ENCODE peak calls at places on chromosomes 12 and 14, in six cellular contexts. S, E, U, X, H and K are unnamed samples.
A peak's percentile ranks its signal among the peaks of the same experiment; 100 is the strongest.

GRCh38 chr12:104276192-104277131 is 27.1 kb upstream of the EID3 start:
- DNase-seq in S (no peak), E (no peak), U (no peak), X (no peak), H (peak; percentile 95), K (peak; percentile 76)

GRCh38 chr14:74510211-74510931 is 16.8 kb downstream of the ISCA2 start:
- DNase-seq in S (no peak), E (no peak), U (peak; percentile 47), X (peak; percentile 54), H (no peak), K (no peak)

GRCh38 chr12:52210186-52210924 is 18.5 kb upstream of the KRT80 start:
- DNase-seq in S (no peak), E (no peak), U (no peak), X (peak; percentile 58), H (peak; percentile 55), K (no peak)

GRCh38 chr14:24959791-24960331 is 90.1 kb downstream of the STXBP6 start:
- DNase-seq in S (no peak), E (no peak), U (no peak), X (no peak), H (no peak), K (no peak)

GRCh38 chr14:37088816-37089215 is 83.6 kb downstream of the SLC25A21 start:
- DNase-seq in S (no peak), E (no peak), U (no peak), X (no peak), H (no peak), K (no peak)

GRCh38 chr12:116385486-116386217 is 108.2 kb upstream of the MED13L start:
- DNase-seq in S (no peak), E (no peak), U (peak; percentile 60), X (no peak), H (no peak), K (no peak)

GRCh38 chr12:9869307-9870161 is at the start of gene CLEC2B:
- DNase-seq in S (no peak), E (no peak), U (no peak), X (peak; percentile 92), H (peak; percentile 69), K (no peak)

GRCh38 chr12:127115468-127116035 is 1151.4 kb upstream of the TMEM132C start:
- DNase-seq in S (no peak), E (no peak), U (no peak), X (peak; percentile 17), H (no peak), K (no peak)

GRCh38 chr12:93760275-93760875 is 83.2 kb downstream of the CRADD start:
- DNase-seq in S (no peak), E (no peak), U (no peak), X (no peak), H (no peak), K (no peak)

GRCh38 chr14:103132381-103133212 is 9.3 kb downstream of the TNFAIP2 start:
- DNase-seq in S (no peak), E (no peak), U (no peak), X (no peak), H (no peak), K (no peak)

GRCh38 chr12:22733756-22734155 is 108.8 kb downstream of the ETNK1 start:
- DNase-seq in S (no peak), E (no peak), U (no peak), X (no peak), H (no peak), K (no peak)

GRCh38 chr12:40697566-40698257 is 5.5 kb downstream of the CNTN1 start:
- DNase-seq in S (peak; percentile 58), E (no peak), U (no peak), X (peak; percentile 92), H (peak; percentile 42), K (no peak)

GRCh38 chr12:122421815-122422737 is at the start of gene CLIP1:
- DNase-seq in S (peak; percentile 87), E (no peak), U (peak; percentile 72), X (peak; percentile 68), H (peak; percentile 74), K (peak; percentile 72)

GRCh38 chr14:94120667-94121335 is 8.6 kb downstream of the IFI27L2 start:
- DNase-seq in S (no peak), E (no peak), U (no peak), X (peak; percentile 81), H (peak; percentile 25), K (no peak)

GRCh38 chr12:71155228-71155627 is 2.6 kb downstream of the TSPAN8 start:
- DNase-seq in S (no peak), E (no peak), U (no peak), X (no peak), H (no peak), K (no peak)

GRCh38 chr12:11730299-11731041 is 81.0 kb downstream of the ETV6 start:
- DNase-seq in S (no peak), E (peak; percentile 12), U (no peak), X (peak; percentile 73), H (peak; percentile 74), K (no peak)

GRCh38 chr14:87049886-87050820 is 942.8 kb downstream of the GALC start:
- DNase-seq in S (peak; percentile 14), E (no peak), U (peak; percentile 54), X (peak; percentile 75), H (peak; percentile 60), K (peak; percentile 97)

GRCh38 chr12:63354919-63355318 is 203.9 kb upstream of the AVPR1A start:
- DNase-seq in S (no peak), E (no peak), U (no peak), X (no peak), H (no peak), K (no peak)

GRCh38 chr12:118436986-118437385 is 60.6 kb downstream of the SUDS3 start:
- DNase-seq in S (no peak), E (no peak), U (no peak), X (no peak), H (no peak), K (no peak)

GRCh38 chr14:75429562-75429961 is 1.7 kb downstream of the JDP2 start:
- DNase-seq in S (no peak), E (no peak), U (peak; percentile 8), X (no peak), H (no peak), K (no peak)

GRCh38 chr12:112170376-112170775 is 45.0 kb downstream of the TRAFD1 start:
- DNase-seq in S (peak; percentile 58), E (no peak), U (no peak), X (no peak), H (peak; percentile 44), K (peak; percentile 76)

GRCh38 chr14:74637184-74637562 is 25.1 kb upstream of the LTBP2 start:
- DNase-seq in S (no peak), E (no peak), U (no peak), X (no peak), H (no peak), K (no peak)

GRCh38 chr14:67547224-67547780 is 14.2 kb downstream of the PLEKHH1 start:
- DNase-seq in S (no peak), E (no peak), U (no peak), X (no peak), H (no peak), K (no peak)

GRCh38 chr12:132908145-132909029 is 21.0 kb upstream of the CHFR start:
- DNase-seq in S (peak; percentile 96), E (no peak), U (peak; percentile 100), X (peak; percentile 99), H (peak; percentile 100), K (peak; percentile 93)
- H3K9me3 ChIP-seq in S (no peaks in the 10 kb centered on the region), E (peaks cover 6% of the 10 kb centered on the region), U (no peaks in the 10 kb centered on the region), X (peaks cover 5% of the 10 kb centered on the region), H (peaks cover 18% of the 10 kb centered on the region), K (peaks cover 9% of the 10 kb centered on the region)

GRCh38 chr12:86741531-86741930 is 485.3 kb upstream of the MGAT4C start:
- DNase-seq in S (no peak), E (no peak), U (no peak), X (no peak), H (no peak), K (no peak)

GRCh38 chr12:86730233-86730632 is 474.0 kb upstream of the MGAT4C start:
- DNase-seq in S (no peak), E (no peak), U (no peak), X (no peak), H (no peak), K (no peak)

GRCh38 chr12:86735072-86735471 is 478.9 kb upstream of the MGAT4C start:
- DNase-seq in S (no peak), E (no peak), U (no peak), X (no peak), H (no peak), K (no peak)

DNA sequence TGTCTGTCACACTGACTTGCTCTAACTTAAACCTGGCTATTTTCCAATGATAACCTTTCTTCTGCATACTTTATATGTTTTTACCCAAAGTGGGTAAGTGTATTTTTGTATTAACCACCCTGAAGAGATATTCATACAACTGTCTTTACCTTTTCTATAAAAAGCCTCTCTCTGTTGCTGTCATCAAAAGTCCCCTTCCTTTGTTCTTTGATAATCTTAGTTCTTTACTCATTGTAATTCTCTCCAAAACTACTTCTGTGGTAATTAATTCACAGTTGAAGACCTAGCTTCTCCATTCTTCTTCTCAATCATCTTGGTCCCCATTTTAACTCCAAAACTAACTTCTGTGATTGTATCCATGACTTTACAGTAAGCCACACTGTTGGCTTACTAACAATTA is 479.7 kb upstream of the MGAT4C start:
- DNase-seq in S (no peak), E (no peak), U (no peak), X (no peak), H (no peak), K (no peak)
- H3K9ac ChIP-seq in S (no peak overlapping the region), E (no peak overlapping the region), U (no peak overlapping the region), X (no peak overlapping the region), H (no peak overlapping the region), K (no peak overlapping the region)

GRCh38 chr14:49975286-49975685 is 82.4 kb downstream of the ARF6 start:
- DNase-seq in S (no peak), E (peak; percentile 93), U (no peak), X (peak; percentile 81), H (peak; percentile 96), K (no peak)

GRCh38 chr14:49977126-49977841 is 84.4 kb downstream of the ARF6 start:
- DNase-seq in S (no peak), E (no peak), U (no peak), X (no peak), H (no peak), K (peak; percentile 85)

GRCh38 chr14:49972199-49972671 is 79.4 kb downstream of the ARF6 start:
- DNase-seq in S (no peak), E (no peak), U (no peak), X (peak; percentile 66), H (peak; percentile 90), K (peak; percentile 71)

GRCh38 chr14:49972840-49973239 is 80.0 kb downstream of the ARF6 start:
- DNase-seq in S (no peak), E (peak; percentile 71), U (no peak), X (peak; percentile 89), H (peak; percentile 97), K (peak; percentile 82)

GRCh38 chr14:49975799-49976198 is 82.9 kb downstream of the ARF6 start:
- DNase-seq in S (no peak), E (peak; percentile 47), U (no peak), X (no peak), H (peak; percentile 40), K (no peak)
- H3K4me2 ChIP-seq in S (peak overlapping the region; percentile 2), E (peak overlapping the region; percentile 61), U (no peak overlapping the region), X (no peak overlapping the region), H (peak overlapping the region; percentile 52), K (peak overlapping the region; percentile 39)

DNA sequence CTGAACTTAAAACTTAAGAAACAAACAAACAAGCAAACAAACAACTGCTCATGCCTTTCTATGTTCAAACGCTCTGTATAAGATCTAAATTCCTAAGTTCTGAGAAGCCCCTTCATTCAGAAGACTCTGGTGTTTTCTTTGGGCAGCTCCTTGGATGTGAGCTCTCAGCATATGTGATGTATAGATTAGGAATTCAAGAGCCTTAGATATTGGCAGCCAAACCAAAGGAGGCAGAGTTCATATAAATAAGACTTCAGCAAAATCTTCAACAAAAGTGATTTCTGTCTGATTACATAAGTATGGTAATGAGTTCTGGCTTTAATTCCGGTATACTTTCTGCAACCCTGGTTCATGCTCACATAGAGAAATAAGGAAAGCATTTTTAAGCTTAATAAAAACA is 145.6 kb downstream of the DYRK2 start:
- DNase-seq in S (no peak), E (no peak), U (no peak), X (no peak), H (no peak), K (no peak)
- H3K9me3 ChIP-seq in S (peaks cover 7% of the 10 kb centered on the region), E (no peaks in the 10 kb centered on the region), U (no peaks in the 10 kb centered on the region), X (no peaks in the 10 kb centered on the region), H (no peaks in the 10 kb centered on the region), K (no peaks in the 10 kb centered on the region)